ENCODE peak calls at places on chromosomes 11 and 22, in six cellular contexts. O is left ventricle myocardium inferior; Q is body of pancreas; C is CD8-positive, alpha-beta memory T cell; H is tibial nerve; F is neural progenitor cell. J is an unnamed sample. For H3K36me3 and H3K4me1, the result is how much of the 10 kb centered on the place peaks cover.

GRCh38 chr11:86571273-86571948 is 101.0 kb downstream of the ME3 start:
- DNase-seq in F (peak), H (no peak), C (no peak), O (no peak), Q (no peak), J (no peak)

GRCh38 chr11:91804057-91804456 is 420.6 kb upstream of the FAT3 start:
- DNase-seq in F (peak), H (no peak), Q (no peak), O (no peak), C (no peak), J (no peak)

GRCh38 chr11:28521075-28521474 is 412.9 kb downstream of the METTL15 start:
- DNase-seq in Q (no peak), H (no peak), C (no peak), O (no peak), F (no peak), J (no peak)

GRCh38 chr11:125591659-125592304 is 870 bp upstream of the STT3A start:
- DNase-seq in H (peak), Q (peak), O (peak), C (peak), F (peak), J (peak)

GRCh38 chr11:107275632-107276031 is 182.0 kb downstream of the CWF19L2 start:
- DNase-seq in Q (no peak), C (no peak), F (no peak), O (no peak), H (no peak), J (no peak)

GRCh38 chr11:19601235-19601634 is 111.4 kb upstream of the NAV2 start:
- DNase-seq in H (no peak), F (no peak), Q (no peak), O (no peak), C (no peak), J (no peak)

GRCh38 chr11:75014129-75014528 is 25.4 kb downstream of the NEU3 start:
- DNase-seq in C (no peak), Q (no peak), F (no peak), O (no peak), H (no peak), J (no peak)

GRCh38 chr11:78313181-78313788 is 104.3 kb downstream of the GAB2 start:
- DNase-seq in C (no peak), O (no peak), Q (no peak), F (no peak), H (peak), J (no peak)

GRCh38 chr11:104094576-104094975 is 58.1 kb downstream of the DDI1 start:
- DNase-seq in O (no peak), Q (no peak), F (no peak), C (no peak), H (no peak), J (no peak)

GRCh38 chr11:11381471-11382100 is 28.5 kb upstream of the CSNK2A3 start:
- DNase-seq in C (no peak), F (no peak), O (no peak), H (no peak), Q (no peak), J (no peak)

GRCh38 chr11:36361901-36362391 is 65.9 kb downstream of the PRR5L start:
- DNase-seq in C (no peak), Q (peak), F (peak), H (peak), O (no peak), J (no peak)

GRCh38 chr11:108895579-108896480 is 231.0 kb downstream of the DDX10 start:
- DNase-seq in H (no peak), Q (no peak), F (no peak), O (no peak), C (no peak), J (no peak)
- H3K27ac ChIP-seq in H (no peak), Q (no peak), F (no peak), O (no peak), C (no peak), J (no peak)

GRCh38 chr11:43812471-43812870 is 68.2 kb upstream of the ALKBH3 start:
- DNase-seq in F (no peak), C (no peak), Q (no peak), O (no peak), H (no peak), J (no peak)
- H3K36me3 ChIP-seq in F (under half), C (under half), Q (under half), O (under half), H (under half), J (under half)

DNA sequence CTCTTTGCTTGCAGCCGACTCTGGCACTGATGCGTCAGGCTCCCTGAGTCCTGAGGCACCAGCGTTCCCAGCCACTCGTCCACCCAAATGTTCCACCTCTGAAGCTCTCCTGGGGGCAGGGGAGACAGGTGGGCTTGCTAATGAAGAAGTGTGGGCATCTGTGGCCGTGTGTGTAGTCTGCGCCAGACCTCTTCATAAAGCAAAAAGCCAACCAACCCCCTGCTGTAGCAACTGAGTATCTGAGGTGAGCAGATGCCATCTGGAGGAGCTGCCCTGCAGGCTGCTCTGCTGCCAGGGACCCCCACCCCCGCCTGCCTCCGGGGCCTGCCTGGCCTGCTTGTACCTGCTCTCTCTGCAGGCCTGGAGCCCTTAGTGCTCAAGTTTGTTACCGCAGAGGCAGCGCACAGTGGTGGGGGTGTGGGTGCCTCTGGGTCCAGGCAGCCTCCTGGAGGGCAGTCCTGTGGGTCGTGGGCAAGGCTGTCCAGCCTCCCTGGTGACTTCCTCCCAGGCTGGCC is 272.5 kb downstream of the TBC1D22A start:
- DNase-seq in C (no peak), H (no peak), F (no peak), O (no peak), Q (no peak), J (no peak)
- H3K4me1 ChIP-seq in C (under half), H (under half), F (under half), O (under half), Q (under half), J (under half)

GRCh38 chr11:129013737-129014475 is 71.2 kb upstream of the TP53AIP1 start:
- DNase-seq in C (no peak), Q (no peak), O (no peak), H (no peak), F (no peak), J (no peak)
- H3K27ac ChIP-seq in C (no peak), Q (no peak), O (no peak), H (no peak), F (no peak), J (no peak)